ENCODE peak calls at places on chromosome 15, in nine cellular contexts. V is H1, C is esophagus squamous epithelium, Z is Peyer's patch, B is gastrocnemius medialis, R is right lobe of liver, N is right atrium auricular region, L is heart right ventricle, E is body of pancreas. A is an unnamed sample.
A peak's percentile ranks its signal among the peaks of the same experiment; 100 is the strongest.

GRCh38 chr15:31964586-31965307 is 65.6 kb upstream of the CHRNA7 start:
- DNase-seq in N (no peak), E (no peak), B (no peak), C (no peak), L (no peak), R (no peak), V (no peak), Z (no peak), A (no peak)

GRCh38 chr15:39133201-39133600 is 447.7 kb upstream of the THBS1 start:
- DNase-seq in R (no peak), N (no peak), E (no peak), B (no peak), L (no peak), C (no peak), Z (no peak), V (no peak), A (peak; percentile 86)

GRCh38 chr15:69881760-69882159 is 216.0 kb downstream of the TLE3 start:
- DNase-seq in C (no peak), B (no peak), L (no peak), N (no peak), V (no peak), R (no peak), E (no peak), Z (peak; percentile 58), A (no peak)

GRCh38 chr15:42741710-42742109 is 4.8 kb upstream of the CDAN1 start:
- DNase-seq in R (no peak), C (no peak), L (no peak), B (no peak), N (no peak), V (no peak), E (no peak), Z (no peak), A (no peak)

GRCh38 chr15:88981244-88982215 is 68.4 kb upstream of the MFGE8 start:
- DNase-seq in R (no peak), L (no peak), N (no peak), V (no peak), B (no peak), Z (no peak), C (no peak), E (no peak), A (no peak)

GRCh38 chr15:101684877-101685276 is 32.7 kb upstream of the TM2D3 start:
- DNase-seq in L (no peak), E (no peak), B (no peak), Z (no peak), C (no peak), R (no peak), N (no peak), V (no peak), A (no peak)

GRCh38 chr15:33547876-33548275 is 237.1 kb downstream of the RYR3 start:
- DNase-seq in V (peak; percentile 57), Z (no peak), L (no peak), R (no peak), E (peak; percentile 20), N (no peak), C (no peak), B (no peak), A (peak; percentile 52)

GRCh38 chr15:88769161-88769971 is 33.9 kb upstream of the ACAN start:
- DNase-seq in C (no peak), E (no peak), V (no peak), B (no peak), L (no peak), R (no peak), N (no peak), Z (no peak), A (no peak)

GRCh38 chr15:82832601-82833209 is 23.3 kb downstream of the WHAMM start:
- DNase-seq in V (no peak), C (no peak), B (no peak), R (no peak), E (no peak), N (peak; percentile 40), L (no peak), Z (no peak), A (peak; percentile 96)

GRCh38 chr15:85581495-85581894 is 201.1 kb downstream of the AKAP13 start:
- DNase-seq in N (peak; percentile 80), Z (peak; percentile 76), B (peak; percentile 53), L (peak; percentile 63), V (no peak), R (peak; percentile 61), C (no peak), E (peak; percentile 66), A (no peak)

GRCh38 chr15:39618063-39618823 is 37.4 kb downstream of the THBS1 start:
- DNase-seq in V (no peak), B (no peak), L (no peak), N (no peak), C (no peak), R (no peak), E (no peak), Z (no peak), A (peak; percentile 72)

GRCh38 chr15:70059476-70060213 is 38.1 kb downstream of the TLE3 start:
- DNase-seq in C (no peak), N (no peak), L (no peak), Z (no peak), R (no peak), B (no peak), V (no peak), E (no peak), A (no peak)

GRCh38 chr15:61032600-61033286 is 196.4 kb downstream of the RORA start:
- DNase-seq in B (peak; percentile 67), Z (no peak), L (no peak), N (no peak), C (no peak), R (no peak), E (peak; percentile 33), V (no peak), A (no peak)

GRCh38 chr15:62758126-62758951 is 284.2 kb upstream of the TPM1 start:
- DNase-seq in L (no peak), R (no peak), V (no peak), E (peak; percentile 50), C (no peak), B (peak; percentile 36), N (peak; percentile 84), Z (no peak), A (peak; percentile 88)

GRCh38 chr15:88484781-88485246 is 17.3 kb downstream of the MRPS11 start:
- DNase-seq in N (no peak), L (no peak), C (no peak), E (no peak), B (no peak), V (no peak), R (no peak), Z (no peak), A (peak; percentile 16)

GRCh38 chr15:34644061-34644460 is 60.6 kb upstream of the GOLGA8B start:
- DNase-seq in Z (no peak), C (no peak), R (no peak), E (no peak), V (no peak), N (no peak), L (no peak), B (no peak), A (peak; percentile 79)

GRCh38 chr15:88255496-88256171 is 905 bp downstream of the NTRK3 start:
- DNase-seq in B (no peak), V (no peak), C (no peak), E (peak; percentile 24), Z (no peak), N (no peak), R (no peak), L (peak; percentile 33), A (no peak)

GRCh38 chr15:44137750-44138149 is 57.3 kb downstream of the FRMD5 start:
- DNase-seq in N (no peak), V (no peak), R (no peak), E (no peak), C (no peak), L (no peak), Z (no peak), B (no peak), A (peak; percentile 25)

GRCh38 chr15:74780983-74781672 is 752 bp upstream of the CSK start:
- DNase-seq in Z (peak; percentile 63), N (no peak), B (no peak), V (no peak), C (no peak), R (peak; percentile 81), L (no peak), E (no peak), A (peak; percentile 55)

DNA sequence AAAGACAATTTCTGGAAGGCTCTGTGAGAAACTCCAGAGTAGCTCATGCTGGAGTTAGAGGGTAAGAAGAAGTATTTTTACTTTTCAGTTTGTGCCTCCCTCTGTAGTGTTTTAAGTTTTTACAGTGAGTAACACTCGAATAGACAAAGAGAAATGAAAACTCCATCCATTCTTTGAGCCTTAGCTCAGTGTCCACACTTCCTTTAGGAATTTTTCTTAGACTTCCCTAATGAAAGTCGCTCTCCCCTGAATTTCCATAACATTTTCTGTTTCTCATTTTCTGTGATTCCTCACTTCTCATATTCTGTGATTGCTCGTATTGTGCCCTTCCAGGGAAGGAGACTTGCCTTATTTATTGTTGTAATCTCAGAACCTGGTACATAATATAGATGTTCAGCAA is 2.1 kb downstream of the BLOC1S6 start:
- DNase-seq in E (no peak), L (no peak), R (no peak), N (no peak), V (no peak), Z (no peak), C (no peak), B (no peak), A (no peak)
- H3K4me3 ChIP-seq in E (no peak overlapping the region), L (no peak overlapping the region), R (no peak overlapping the region), N (no peak overlapping the region), V (no peak overlapping the region), Z (no peak overlapping the region), C (no peak overlapping the region), B (no peak overlapping the region), A (no peak overlapping the region)

GRCh38 chr15:64107337-64107736 is 11.6 kb downstream of the SNX1 start:
- DNase-seq in L (no peak), N (no peak), E (no peak), R (no peak), V (no peak), B (no peak), Z (no peak), C (no peak), A (no peak)
- TF ChIP-seq CTCF in L (no peak), N (no peak), E (no peak), R (no peak), V (no peak), B (no peak), Z (no peak), C (no peak), A (no peak)

GRCh38 chr15:96344120-96344705 is 13.7 kb downstream of the NR2F2 start:
- DNase-seq in N (no peak), V (no peak), L (no peak), E (no peak), Z (no peak), C (no peak), B (no peak), R (no peak), A (no peak)
- H3K27me3 ChIP-seq in N (no peaks in the 10 kb centered on the region), V (peaks cover 92% of the 10 kb centered on the region), L (peaks cover 56% of the 10 kb centered on the region), E (no peaks in the 10 kb centered on the region), Z (no peaks in the 10 kb centered on the region), C (no peaks in the 10 kb centered on the region), B (no peaks in the 10 kb centered on the region), R (no peaks in the 10 kb centered on the region), A (no peaks in the 10 kb centered on the region)

DNA sequence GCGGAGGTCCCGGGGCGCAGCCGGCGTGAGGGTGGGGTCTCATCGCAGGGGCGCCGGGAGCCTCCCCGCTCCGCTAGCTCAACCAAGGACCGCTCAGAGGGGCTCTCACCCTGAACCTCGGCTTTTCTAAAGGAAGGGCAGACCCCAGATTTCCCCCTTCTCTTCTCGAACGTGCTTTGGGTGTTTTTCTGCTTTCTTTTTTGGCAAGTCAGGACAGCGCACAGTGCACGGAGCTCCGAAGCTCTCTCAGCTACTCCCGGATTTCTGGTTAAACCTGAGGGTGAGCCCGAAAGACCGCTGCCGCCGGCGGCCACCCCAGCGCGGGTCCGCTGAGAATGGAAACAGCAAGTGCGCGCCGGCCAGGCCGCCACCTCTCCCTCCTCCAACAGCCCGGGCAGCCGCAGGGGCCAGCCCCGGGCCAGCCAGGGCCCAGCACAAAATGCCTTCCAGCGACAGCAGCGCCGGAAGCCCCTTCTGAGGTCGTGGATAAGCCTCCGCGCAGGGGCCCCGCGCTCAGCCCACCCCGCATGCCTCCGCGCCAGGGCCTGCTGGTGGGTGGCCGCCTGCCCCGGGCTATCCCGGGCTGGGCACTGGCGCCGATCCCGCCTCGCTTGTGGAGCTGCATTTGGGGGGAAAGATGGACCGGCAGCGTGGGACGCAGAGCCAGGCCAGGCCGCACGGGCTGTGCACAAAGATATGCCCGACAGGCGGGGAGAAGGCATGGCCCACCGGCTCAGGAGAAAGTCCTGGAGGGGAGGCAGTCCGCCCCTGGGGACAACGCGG is 8.2 kb upstream of the OCA2 start:
- DNase-seq in N (no peak), C (no peak), V (no peak), B (no peak), R (no peak), L (no peak), E (peak; percentile 16), Z (peak; percentile 12), A (no peak)
- H3K4me3 ChIP-seq in N (peak overlapping the region; percentile 64), C (peak overlapping the region; percentile 60), V (peak overlapping the region; percentile 59), B (peak overlapping the region; percentile 58), R (peak overlapping the region; percentile 14), L (peak overlapping the region; percentile 51), E (peak overlapping the region; percentile 8), Z (peak overlapping the region; percentile 53), A (peak overlapping the region; percentile 39)

A was measured in bronchial epithelial cell.